ENCODE peak calls at places on chromosomes 2 and 18, in ten cellular contexts. One of them, this sample, is unnamed. For H3K36me3, the result is how much of the 10 kb centered on the place peaks cover.

GRCh38 chr2:133829686-133830085 is 261.4 kb upstream of the NCKAP5 start:
- DNase-seq in esophagus muscularis mucosa: peak
- DNase-seq in neural progenitor cell: no peak
- DNase-seq in CD8-positive, alpha-beta T cell: no peak
- DNase-seq in PC-3: no peak
- DNase-seq in DND-41: no peak
- DNase-seq in cardiac muscle cell: no peak
- DNase-seq in kidney: no peak
- DNase-seq in endodermal cell: no peak
- DNase-seq in Caco-2: no peak
- DNase-seq in this sample: no peak

GRCh38 chr18:32777049-32777448 is 4.2 kb upstream of the KLHL14 start:
- DNase-seq in neural progenitor cell: no peak
- DNase-seq in PC-3: no peak
- DNase-seq in DND-41: no peak
- DNase-seq in esophagus muscularis mucosa: no peak
- DNase-seq in endodermal cell: no peak
- DNase-seq in Caco-2: no peak
- DNase-seq in CD8-positive, alpha-beta T cell: no peak
- DNase-seq in kidney: no peak
- DNase-seq in cardiac muscle cell: peak
- DNase-seq in this sample: peak

GRCh38 chr2:54454922-54455583 is 1.1 kb upstream of the SPTBN1 start:
- DNase-seq in PC-3: peak
- DNase-seq in esophagus muscularis mucosa: no peak
- DNase-seq in DND-41: no peak
- DNase-seq in endodermal cell: no peak
- DNase-seq in Caco-2: peak
- DNase-seq in neural progenitor cell: peak
- DNase-seq in kidney: no peak
- DNase-seq in CD8-positive, alpha-beta T cell: no peak
- DNase-seq in cardiac muscle cell: peak
- DNase-seq in this sample: no peak

GRCh38 chr2:222355860-222356259 is 57.1 kb upstream of the PAX3 start:
- DNase-seq in cardiac muscle cell: no peak
- DNase-seq in Caco-2: no peak
- DNase-seq in endodermal cell: no peak
- DNase-seq in CD8-positive, alpha-beta T cell: no peak
- DNase-seq in kidney: no peak
- DNase-seq in neural progenitor cell: no peak
- DNase-seq in DND-41: no peak
- DNase-seq in esophagus muscularis mucosa: no peak
- DNase-seq in PC-3: no peak
- DNase-seq in this sample: no peak

GRCh38 chr2:33633295-33633694 is 34.2 kb upstream of the FAM98A start:
- DNase-seq in CD8-positive, alpha-beta T cell: no peak
- DNase-seq in Caco-2: no peak
- DNase-seq in esophagus muscularis mucosa: no peak
- DNase-seq in endodermal cell: no peak
- DNase-seq in cardiac muscle cell: no peak
- DNase-seq in PC-3: peak
- DNase-seq in neural progenitor cell: no peak
- DNase-seq in kidney: no peak
- DNase-seq in DND-41: no peak
- DNase-seq in this sample: peak

GRCh38 chr2:3079466-3079865 is 298.2 kb downstream of the EIPR1 start:
- DNase-seq in neural progenitor cell: no peak
- DNase-seq in kidney: no peak
- DNase-seq in DND-41: no peak
- DNase-seq in endodermal cell: no peak
- DNase-seq in CD8-positive, alpha-beta T cell: no peak
- DNase-seq in PC-3: no peak
- DNase-seq in Caco-2: no peak
- DNase-seq in cardiac muscle cell: no peak
- DNase-seq in esophagus muscularis mucosa: peak
- DNase-seq in this sample: no peak

GRCh38 chr18:26089247-26090129 is 925 bp downstream of the SS18 start:
- DNase-seq in cardiac muscle cell: peak
- DNase-seq in CD8-positive, alpha-beta T cell: no peak
- DNase-seq in esophagus muscularis mucosa: no peak
- DNase-seq in PC-3: peak
- DNase-seq in endodermal cell: no peak
- DNase-seq in DND-41: peak
- DNase-seq in kidney: no peak
- DNase-seq in neural progenitor cell: peak
- DNase-seq in Caco-2: no peak
- DNase-seq in this sample: peak

GRCh38 chr18:48031011-48031480 is 100.6 kb upstream of the SMAD2 start:
- DNase-seq in DND-41: peak
- DNase-seq in Caco-2: peak
- DNase-seq in esophagus muscularis mucosa: no peak
- DNase-seq in CD8-positive, alpha-beta T cell: no peak
- DNase-seq in kidney: peak
- DNase-seq in cardiac muscle cell: peak
- DNase-seq in neural progenitor cell: peak
- DNase-seq in PC-3: peak
- DNase-seq in endodermal cell: peak
- DNase-seq in this sample: peak

GRCh38 chr2:220219371-220219770 is 591.9 kb downstream of the SLC4A3 start:
- DNase-seq in kidney: no peak
- DNase-seq in PC-3: peak
- DNase-seq in neural progenitor cell: no peak
- DNase-seq in esophagus muscularis mucosa: no peak
- DNase-seq in Caco-2: no peak
- DNase-seq in DND-41: no peak
- DNase-seq in endodermal cell: no peak
- DNase-seq in CD8-positive, alpha-beta T cell: no peak
- DNase-seq in cardiac muscle cell: no peak
- DNase-seq in this sample: peak

DNA sequence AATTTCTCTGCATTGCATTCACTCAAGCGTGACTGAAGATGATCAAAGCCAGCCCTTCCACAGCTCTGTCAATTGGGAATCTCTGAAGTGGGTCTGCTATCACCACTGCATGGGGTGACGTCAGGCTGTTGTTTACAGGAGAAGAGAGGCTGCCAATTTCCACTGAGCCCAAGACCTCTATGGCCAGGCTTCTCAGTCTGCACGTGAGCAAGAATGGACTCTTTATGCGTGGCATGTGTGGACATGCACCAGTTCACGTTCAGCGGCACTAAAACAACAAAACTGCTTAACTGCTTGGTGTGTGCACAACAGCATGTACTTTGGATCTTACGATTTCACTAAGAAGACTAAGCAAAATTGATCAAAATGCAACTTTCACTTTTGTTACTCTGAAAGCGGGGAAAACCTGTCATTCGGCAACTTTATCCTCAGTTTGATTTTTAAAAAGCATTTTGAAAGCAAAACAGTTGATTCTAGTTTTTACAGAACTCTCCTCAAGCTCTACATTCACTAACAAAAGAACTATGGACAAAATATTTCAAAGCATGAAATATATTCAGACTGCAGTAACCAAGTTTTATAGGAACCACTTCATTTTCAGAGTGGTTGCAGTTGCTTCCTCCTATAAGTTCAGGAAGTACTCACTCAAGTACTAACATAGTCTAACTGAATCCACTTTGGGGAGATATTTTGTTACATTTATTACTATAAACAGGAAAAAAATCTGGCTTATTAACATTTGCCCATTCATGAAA is 77.0 kb upstream of the SERTAD2 start:
- DNase-seq in endodermal cell: peak
- DNase-seq in neural progenitor cell: peak
- DNase-seq in PC-3: peak
- DNase-seq in esophagus muscularis mucosa: no peak
- DNase-seq in Caco-2: no peak
- DNase-seq in kidney: no peak
- DNase-seq in cardiac muscle cell: peak
- DNase-seq in DND-41: peak
- DNase-seq in CD8-positive, alpha-beta T cell: peak
- DNase-seq in this sample: peak
- H3K4me3 ChIP-seq in endodermal cell: peak
- H3K4me3 ChIP-seq in neural progenitor cell: no peak
- H3K4me3 ChIP-seq in PC-3: peak
- H3K4me3 ChIP-seq in esophagus muscularis mucosa: peak
- H3K4me3 ChIP-seq in Caco-2: no peak
- H3K4me3 ChIP-seq in kidney: peak
- H3K4me3 ChIP-seq in cardiac muscle cell: no peak
- H3K4me3 ChIP-seq in DND-41: peak
- H3K4me3 ChIP-seq in CD8-positive, alpha-beta T cell: peak
- H3K4me3 ChIP-seq in this sample: peak

DNA sequence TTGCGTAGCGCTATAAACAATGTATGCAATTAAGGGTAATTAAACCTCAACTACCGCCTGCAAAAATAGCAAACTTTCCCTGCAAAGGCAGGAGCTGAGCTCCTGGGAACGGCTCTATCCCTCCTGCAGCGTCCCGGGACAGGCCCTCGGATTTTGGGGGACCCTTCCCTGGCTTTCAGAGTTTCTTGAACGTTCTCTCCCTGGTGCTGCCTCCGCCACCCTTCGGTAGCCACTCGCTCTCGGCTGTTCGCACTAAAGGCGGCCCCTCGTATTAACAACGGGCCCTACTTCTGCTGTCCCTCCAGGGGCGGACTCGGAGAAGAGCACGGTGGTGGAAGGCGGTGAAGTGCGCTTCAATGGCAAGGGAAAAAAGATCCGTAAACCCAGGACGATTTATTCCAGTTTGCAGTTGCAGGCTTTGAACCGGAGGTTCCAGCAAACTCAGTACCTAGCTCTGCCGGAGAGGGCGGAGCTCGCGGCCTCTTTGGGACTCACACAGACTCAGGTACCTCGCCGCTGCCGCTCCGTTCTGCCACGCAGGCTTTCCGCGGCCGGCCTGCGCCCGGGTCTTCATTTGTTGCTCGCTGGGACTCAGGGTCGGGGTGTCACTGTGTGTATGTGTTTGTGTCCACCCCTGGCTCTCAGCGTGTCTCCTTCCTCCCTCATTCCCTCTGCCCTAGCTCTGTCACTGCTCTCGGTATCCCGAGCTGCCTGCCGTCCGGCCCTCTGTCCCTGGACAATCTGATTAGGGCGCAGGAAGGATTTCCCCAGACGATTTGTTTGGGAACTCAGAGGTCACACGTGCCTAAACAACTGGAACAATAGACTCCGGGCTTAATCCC is 1.3 kb downstream of the DLX1 start:
- DNase-seq in cardiac muscle cell: peak
- DNase-seq in endodermal cell: peak
- DNase-seq in kidney: peak
- DNase-seq in PC-3: peak
- DNase-seq in Caco-2: peak
- DNase-seq in CD8-positive, alpha-beta T cell: peak
- DNase-seq in DND-41: no peak
- DNase-seq in neural progenitor cell: peak
- DNase-seq in esophagus muscularis mucosa: peak
- DNase-seq in this sample: no peak
- TF ChIP-seq CTCF in cardiac muscle cell: no peak
- TF ChIP-seq CTCF in endodermal cell: peak
- TF ChIP-seq CTCF in kidney: no peak
- TF ChIP-seq CTCF in PC-3: no peak
- TF ChIP-seq CTCF in Caco-2: peak
- TF ChIP-seq CTCF in CD8-positive, alpha-beta T cell: no peak
- TF ChIP-seq CTCF in DND-41: no peak
- TF ChIP-seq CTCF in neural progenitor cell: peak
- TF ChIP-seq CTCF in esophagus muscularis mucosa: no peak
- TF ChIP-seq CTCF in this sample: peak

GRCh38 chr18:45856526-45856925 is 31.1 kb downstream of the SIGLEC15 start:
- DNase-seq in cardiac muscle cell: no peak
- DNase-seq in Caco-2: no peak
- DNase-seq in DND-41: no peak
- DNase-seq in PC-3: no peak
- DNase-seq in neural progenitor cell: no peak
- DNase-seq in CD8-positive, alpha-beta T cell: no peak
- DNase-seq in endodermal cell: no peak
- DNase-seq in esophagus muscularis mucosa: no peak
- DNase-seq in kidney: no peak
- DNase-seq in this sample: peak
- H3K36me3 ChIP-seq in cardiac muscle cell: under half
- H3K36me3 ChIP-seq in Caco-2: under half
- H3K36me3 ChIP-seq in DND-41: half or more
- H3K36me3 ChIP-seq in PC-3: under half
- H3K36me3 ChIP-seq in neural progenitor cell: under half
- H3K36me3 ChIP-seq in CD8-positive, alpha-beta T cell: under half
- H3K36me3 ChIP-seq in endodermal cell: half or more
- H3K36me3 ChIP-seq in esophagus muscularis mucosa: half or more
- H3K36me3 ChIP-seq in kidney: under half
- H3K36me3 ChIP-seq in this sample: under half

DNA sequence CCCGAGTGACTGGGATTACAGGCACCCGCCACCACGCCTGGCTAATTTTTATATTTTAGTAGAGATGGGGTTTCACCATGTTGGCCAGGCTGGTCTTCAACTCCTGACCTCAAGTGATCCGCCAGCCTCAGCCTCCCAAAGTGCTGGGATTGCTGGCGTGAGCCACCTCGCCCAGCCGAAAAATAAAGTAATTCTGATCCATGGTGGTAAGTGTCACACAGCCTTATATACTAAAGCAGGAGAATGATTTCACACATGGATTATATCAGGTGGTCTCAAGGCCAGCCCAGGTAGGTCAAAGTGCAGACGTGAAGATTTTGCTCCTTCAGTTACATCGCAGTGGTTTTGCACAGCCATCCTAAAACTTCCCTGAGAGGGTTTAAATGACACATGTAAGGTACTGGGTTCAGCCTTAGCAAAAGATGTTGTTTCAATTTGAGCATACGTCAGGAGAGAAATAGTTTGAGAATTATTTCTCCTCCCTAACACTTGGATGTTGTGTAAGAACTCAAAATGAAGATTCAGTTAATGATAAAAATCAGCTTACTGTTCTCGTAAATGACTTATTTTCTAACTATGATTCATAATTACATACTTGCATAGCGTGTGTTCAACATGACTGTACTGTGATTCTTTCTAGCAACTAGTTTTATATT is 93.0 kb upstream of the SLC39A10 start:
- DNase-seq in CD8-positive, alpha-beta T cell: no peak
- DNase-seq in Caco-2: no peak
- DNase-seq in esophagus muscularis mucosa: no peak
- DNase-seq in PC-3: peak
- DNase-seq in kidney: no peak
- DNase-seq in cardiac muscle cell: no peak
- DNase-seq in neural progenitor cell: no peak
- DNase-seq in endodermal cell: no peak
- DNase-seq in DND-41: no peak
- DNase-seq in this sample: peak
- H3K4me3 ChIP-seq in CD8-positive, alpha-beta T cell: no peak
- H3K4me3 ChIP-seq in Caco-2: no peak
- H3K4me3 ChIP-seq in esophagus muscularis mucosa: no peak
- H3K4me3 ChIP-seq in PC-3: no peak
- H3K4me3 ChIP-seq in kidney: no peak
- H3K4me3 ChIP-seq in cardiac muscle cell: no peak
- H3K4me3 ChIP-seq in neural progenitor cell: no peak
- H3K4me3 ChIP-seq in endodermal cell: no peak
- H3K4me3 ChIP-seq in DND-41: no peak
- H3K4me3 ChIP-seq in this sample: no peak

GRCh38 chr2:43230481-43230880 is 4.1 kb upstream of the ZFP36L2 start:
- DNase-seq in PC-3: no peak
- DNase-seq in endodermal cell: peak
- DNase-seq in CD8-positive, alpha-beta T cell: no peak
- DNase-seq in neural progenitor cell: peak
- DNase-seq in kidney: no peak
- DNase-seq in Caco-2: peak
- DNase-seq in DND-41: no peak
- DNase-seq in esophagus muscularis mucosa: no peak
- DNase-seq in cardiac muscle cell: no peak
- DNase-seq in this sample: no peak
- TF ChIP-seq CTCF in PC-3: no peak
- TF ChIP-seq CTCF in endodermal cell: peak
- TF ChIP-seq CTCF in CD8-positive, alpha-beta T cell: no peak
- TF ChIP-seq CTCF in neural progenitor cell: no peak
- TF ChIP-seq CTCF in kidney: no peak
- TF ChIP-seq CTCF in Caco-2: peak
- TF ChIP-seq CTCF in DND-41: no peak
- TF ChIP-seq CTCF in esophagus muscularis mucosa: no peak
- TF ChIP-seq CTCF in cardiac muscle cell: no peak
- TF ChIP-seq CTCF in this sample: no peak

GRCh38 chr2:191385416-191386160 is 140.4 kb downstream of the MYO1B start:
- DNase-seq in CD8-positive, alpha-beta T cell: no peak
- DNase-seq in endodermal cell: no peak
- DNase-seq in esophagus muscularis mucosa: no peak
- DNase-seq in cardiac muscle cell: no peak
- DNase-seq in Caco-2: no peak
- DNase-seq in neural progenitor cell: no peak
- DNase-seq in DND-41: no peak
- DNase-seq in PC-3: peak
- DNase-seq in kidney: no peak
- DNase-seq in this sample: peak
- H3K36me3 ChIP-seq in CD8-positive, alpha-beta T cell: under half
- H3K36me3 ChIP-seq in endodermal cell: half or more
- H3K36me3 ChIP-seq in esophagus muscularis mucosa: under half
- H3K36me3 ChIP-seq in cardiac muscle cell: under half
- H3K36me3 ChIP-seq in Caco-2: under half
- H3K36me3 ChIP-seq in neural progenitor cell: under half
- H3K36me3 ChIP-seq in DND-41: under half
- H3K36me3 ChIP-seq in PC-3: half or more
- H3K36me3 ChIP-seq in kidney: under half
- H3K36me3 ChIP-seq in this sample: under half